ENCODE peak calls at places on chromosomes 1 and 21, in ten cellular contexts. E is IMR-90, R is testis, B is sigmoid colon, M is tibial nerve, I is heart left ventricle, L is stomach, J is GM12878, G is uterus, X is right lobe of liver. Y is an unnamed sample.

GRCh38 chr1:16628361-16629111 is 15.2 kb upstream of the NBPF1 start:
- DNase-seq in E (no peak), R (no peak), B (peak; percentile 79), M (no peak), I (no peak), L (peak; percentile 31), J (no peak), G (peak; percentile 16), X (peak; percentile 75), Y (no peak)

GRCh38 chr1:27992271-27992670 is 32.5 kb downstream of the XKR8 start:
- DNase-seq in E (no peak), R (no peak), B (no peak), M (no peak), I (peak; percentile 20), L (no peak), J (no peak), G (no peak), X (no peak), Y (no peak)

GRCh38 chr1:224592636-224593579 is 23.2 kb upstream of the CNIH3 start:
- DNase-seq in E (peak; percentile 88), R (no peak), B (no peak), M (no peak), I (no peak), L (no peak), J (no peak), G (no peak), X (no peak), Y (no peak)

GRCh38 chr1:84365225-84366221 is 32.8 kb upstream of the DNASE2B start:
- DNase-seq in E (peak; percentile 99), R (no peak), B (no peak), M (no peak), I (no peak), L (no peak), J (no peak), G (no peak), X (no peak), Y (no peak)

GRCh38 chr1:113459279-113459678 is 69.0 kb downstream of the MAGI3 start:
- DNase-seq in E (no peak), R (no peak), B (no peak), M (no peak), I (no peak), L (no peak), J (no peak), G (no peak), X (no peak), Y (no peak)

GRCh38 chr21:38129711-38130110 is 127.1 kb upstream of the KCNJ15 start:
- DNase-seq in E (no peak), R (no peak), B (no peak), M (no peak), I (no peak), L (no peak), J (no peak), G (no peak), X (no peak), Y (no peak)

GRCh38 chr21:34198232-34199120 is 125.1 kb downstream of the MRPS6 start:
- DNase-seq in E (no peak), R (no peak), B (no peak), M (no peak), I (no peak), L (no peak), J (peak; percentile 8), G (no peak), X (no peak), Y (no peak)

GRCh38 chr1:6924891-6925290 is 139.6 kb downstream of the CAMTA1 start:
- DNase-seq in E (no peak), R (no peak), B (no peak), M (no peak), I (no peak), L (no peak), J (no peak), G (no peak), X (no peak), Y (no peak)

GRCh38 chr1:25066731-25067520 is 136.8 kb upstream of the RUNX3 start:
- DNase-seq in E (no peak), R (no peak), B (no peak), M (no peak), I (no peak), L (no peak), J (no peak), G (no peak), X (peak; percentile 28), Y (no peak)

GRCh38 chr1:162562452-162562828 is 918 bp downstream of the UAP1 start:
- DNase-seq in E (peak; percentile 65), R (no peak), B (no peak), M (no peak), I (no peak), L (no peak), J (no peak), G (no peak), X (no peak), Y (no peak)

GRCh38 chr21:46188226-46189212 is 4.3 kb upstream of the SPATC1L start:
- DNase-seq in E (peak; percentile 58), R (peak; percentile 81), B (peak; percentile 86), M (peak; percentile 40), I (peak; percentile 74), L (no peak), J (no peak), G (peak; percentile 51), X (no peak), Y (peak; percentile 61)

GRCh38 chr1:62237361-62237760 is 42.7 kb downstream of the L1TD1 start:
- DNase-seq in E (no peak), R (no peak), B (no peak), M (no peak), I (no peak), L (no peak), J (no peak), G (no peak), X (no peak), Y (no peak)

GRCh38 chr1:109910963-109911798 is 532 bp downstream of the CSF1 start:
- DNase-seq in E (no peak), R (no peak), B (no peak), M (no peak), I (no peak), L (no peak), J (no peak), G (no peak), X (no peak), Y (peak; percentile 53)

GRCh38 chr1:117556976-117557375 is 48.9 kb upstream of the TENT5C start:
- DNase-seq in E (no peak), R (no peak), B (no peak), M (no peak), I (no peak), L (no peak), J (no peak), G (no peak), X (no peak), Y (no peak)

GRCh38 chr21:21731626-21732025 is 733.4 kb downstream of the NCAM2 start:
- DNase-seq in E (no peak), R (no peak), B (no peak), M (no peak), I (no peak), L (no peak), J (no peak), G (no peak), X (no peak), Y (no peak)

GRCh38 chr1:183892351-183892793 is 87.5 kb downstream of the RGL1 start:
- DNase-seq in E (peak; percentile 17), R (no peak), B (no peak), M (no peak), I (no peak), L (no peak), J (no peak), G (no peak), X (no peak), Y (no peak)

GRCh38 chr1:211333906-211334305 is 7.3 kb downstream of the TRAF5 start:
- DNase-seq in E (peak; percentile 14), R (no peak), B (no peak), M (no peak), I (no peak), L (no peak), J (no peak), G (no peak), X (no peak), Y (no peak)
- H3K4me1 ChIP-seq in E (peaks cover 15% of the 10 kb centered on the region), R (peaks cover 26% of the 10 kb centered on the region), B (peaks cover 63% of the 10 kb centered on the region), M (peaks cover 20% of the 10 kb centered on the region), I (no peaks in the 10 kb centered on the region), L (peaks cover 78% of the 10 kb centered on the region), J (peaks cover 53% of the 10 kb centered on the region), G (no peaks in the 10 kb centered on the region), X (no peaks in the 10 kb centered on the region), Y (peaks cover 8% of the 10 kb centered on the region)

GRCh38 chr1:942864-943533 is 16.1 kb downstream of the NOC2L start:
- DNase-seq in E (peak; percentile 61), R (peak; percentile 55), B (peak; percentile 86), M (no peak), I (peak; percentile 53), L (no peak), J (no peak), G (peak; percentile 89), X (no peak), Y (peak; percentile 81)
- TF ChIP-seq POLR2A in E (no peak), R (no peak), B (no peak), M (no peak), I (no peak), L (no peak), J (no peak), G (no peak), X (no peak), Y (no peak)

DNA sequence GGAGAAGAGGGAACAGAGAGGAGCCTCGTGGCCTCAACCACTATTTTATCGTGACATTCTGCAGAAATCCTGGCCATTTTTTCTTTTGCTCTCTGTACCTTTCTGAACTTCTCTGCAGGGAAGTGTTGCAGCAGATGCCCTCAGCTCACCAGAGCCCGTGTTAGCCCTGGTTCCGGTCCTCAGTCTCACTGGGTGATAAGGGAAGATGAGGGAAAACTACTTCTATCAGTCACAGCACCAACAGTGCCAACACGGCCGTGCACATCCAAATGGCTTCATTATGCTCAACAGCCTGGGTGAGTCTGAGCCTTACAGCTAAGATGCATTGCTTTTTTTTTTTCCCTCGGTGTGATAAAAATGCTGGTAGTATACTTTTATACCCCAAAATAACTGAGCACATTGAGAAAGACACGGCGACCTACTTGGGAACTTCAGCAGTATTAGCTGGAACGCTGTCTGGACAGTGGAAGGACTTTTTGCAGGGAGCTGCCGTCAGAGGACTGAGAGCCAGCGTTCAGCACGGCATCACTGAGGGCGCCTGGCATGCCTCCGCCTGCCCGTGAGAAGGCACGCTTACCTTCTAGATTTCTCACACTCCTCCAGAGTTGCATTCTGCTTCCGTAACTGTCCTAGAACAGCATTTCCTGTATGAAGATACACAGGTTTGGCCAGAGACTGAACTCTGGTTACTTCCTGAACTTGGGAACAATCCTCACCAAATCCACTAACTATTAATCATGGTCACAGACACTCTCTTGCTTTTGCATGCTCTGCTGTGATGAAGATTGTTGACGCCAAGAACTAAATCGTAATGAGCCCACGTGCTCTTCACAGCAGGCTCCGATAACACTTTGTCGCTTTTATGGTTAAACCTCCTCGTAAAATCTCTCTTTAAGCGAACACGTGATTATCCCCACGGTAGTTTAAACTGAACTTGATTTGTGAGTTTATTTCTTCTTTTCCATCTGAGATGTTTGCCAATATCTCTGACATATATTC is 93.3 kb downstream of the KIF26B start:
- DNase-seq in E (no peak), R (no peak), B (no peak), M (no peak), I (no peak), L (no peak), J (no peak), G (no peak), X (no peak), Y (no peak)
- H3K27me3 ChIP-seq in E (no peaks in the 10 kb centered on the region), R (no peaks in the 10 kb centered on the region), B (no peaks in the 10 kb centered on the region), M (no peaks in the 10 kb centered on the region), I (no peaks in the 10 kb centered on the region), L (no peaks in the 10 kb centered on the region), J (no peaks in the 10 kb centered on the region), G (no peaks in the 10 kb centered on the region), X (no peaks in the 10 kb centered on the region), Y (no peaks in the 10 kb centered on the region)

DNA sequence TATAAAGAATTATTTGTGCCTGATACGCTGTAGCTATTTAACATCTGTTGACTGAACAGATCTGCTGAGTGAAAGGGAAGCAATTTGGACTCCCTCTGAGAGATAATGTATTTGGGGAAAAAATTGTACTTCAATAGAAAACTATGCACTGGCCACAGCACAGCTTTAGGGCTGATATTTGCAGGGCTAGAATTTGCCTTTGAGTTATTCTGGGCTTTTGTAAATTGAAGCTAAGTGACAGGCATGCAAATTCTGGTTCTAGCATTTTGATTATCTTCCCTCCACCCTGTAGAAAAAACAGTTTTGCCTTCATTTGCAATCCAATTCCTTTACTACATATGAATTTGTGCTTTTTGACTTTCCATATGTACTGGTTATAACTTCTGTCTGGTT is 7.9 kb downstream of the KYAT3 start:
- DNase-seq in E (no peak), R (no peak), B (no peak), M (no peak), I (no peak), L (no peak), J (no peak), G (no peak), X (no peak), Y (no peak)
- H3K4me1 ChIP-seq in E (peaks cover 13% of the 10 kb centered on the region), R (peaks cover 26% of the 10 kb centered on the region), B (peaks cover 43% of the 10 kb centered on the region), M (peaks cover 94% of the 10 kb centered on the region), I (peaks cover 15% of the 10 kb centered on the region), L (peaks cover 29% of the 10 kb centered on the region), J (peaks cover 7% of the 10 kb centered on the region), G (peaks cover 3% of the 10 kb centered on the region), X (no peaks in the 10 kb centered on the region), Y (peaks cover 10% of the 10 kb centered on the region)

Y was measured in ovary.